ENCODE peak calls at places on chromosomes 2 and 18, in five cellular contexts. K, T, B, Q and D are unnamed samples.

GRCh38 chr18:78972930-78973331 is 6.7 kb upstream of the SALL3 start:
- DNase-seq in B (no peak), Q (no peak), T (no peak), K (no peak), D (no peak)

GRCh38 chr2:95031726-95032116 is 6.2 kb downstream of the MAL start:
- DNase-seq in B (no peak), T (no peak), Q (no peak), K (no peak), D (no peak)

GRCh38 chr2:174634130-174635014 is 36.8 kb upstream of the WIPF1 start:
- DNase-seq in Q (no peak), B (no peak), K (no peak), T (no peak), D (peak)

GRCh38 chr2:130359466-130359865 is 3.6 kb downstream of the PTPN18 start:
- DNase-seq in T (no peak), Q (no peak), B (no peak), K (no peak), D (no peak)

GRCh38 chr2:162636206-162636728 is 202.3 kb downstream of the KCNH7 start:
- DNase-seq in K (no peak), T (no peak), B (no peak), Q (no peak), D (no peak)

GRCh38 chr2:239729151-239729550 is 296.0 kb downstream of the NDUFA10 start:
- DNase-seq in T (no peak), B (no peak), Q (no peak), K (no peak), D (no peak)

GRCh38 chr18:36187826-36188721 is 777 bp downstream of the MOCOS start:
- DNase-seq in Q (no peak), K (peak), B (no peak), T (no peak), D (no peak)

GRCh38 chr2:45040786-45041185 is 31.5 kb upstream of the SIX2 start:
- DNase-seq in Q (no peak), T (peak), B (no peak), K (no peak), D (no peak)

GRCh38 chr18:54102123-54102522 is 122.3 kb downstream of the MBD2 start:
- DNase-seq in K (no peak), T (no peak), B (no peak), Q (no peak), D (no peak)